ENCODE peak calls at places on chromosomes 4 and X, in four cellular contexts. Z is HT-29, M is tibial nerve, P is T-helper 1 cell. R is an unnamed sample.

GRCh38 chr4:154958621-154959358 is 177.7 kb downstream of the RBM46 start:
- DNase-seq in Z (no peak), M (peak; percentile 61), P (no peak), R (no peak)

GRCh38 chrX:38868941-38869378 is 67.7 kb downstream of the MID1IP1 start:
- DNase-seq in Z (no peak), M (no peak), P (no peak), R (no peak)

GRCh38 chrX:1249101-1249887 is 19.3 kb upstream of the CSF2RA start:
- DNase-seq in Z (no peak), M (peak; percentile 32), P (no peak), R (no peak)

GRCh38 chr4:189092596-189092995 is 848.1 kb upstream of the FRG1 start:
- DNase-seq in Z (no peak), M (no peak), P (no peak), R (no peak)

GRCh38 chr4:64718091-64718490 is 308.8 kb upstream of the TECRL start:
- DNase-seq in Z (peak; percentile 30), M (no peak), P (no peak), R (no peak)

GRCh38 chr4:115323106-115323684 is 209.8 kb upstream of the NDST4 start:
- DNase-seq in Z (no peak), M (no peak), P (no peak), R (no peak)

GRCh38 chr4:189376901-189377300 is 563.8 kb upstream of the FRG1 start:
- DNase-seq in Z (no peak), M (no peak), P (no peak), R (no peak)

GRCh38 chr4:179272282-179272681 is 1830.0 kb upstream of the AGA start:
- DNase-seq in Z (no peak), M (no peak), P (no peak), R (no peak)

GRCh38 chr4:1091561-1091995 is 21.8 kb downstream of the RNF212 start:
- DNase-seq in Z (no peak), M (no peak), P (no peak), R (no peak)

R was measured in pulmonary artery endothelial cell.